ENCODE peak calls at places on chromosomes 6 and 20, in four cellular contexts. One of them, this sample, is unnamed.

GRCh38 chr6:122578961-122579360 is 31.2 kb upstream of the PKIB start:
- DNase-seq in HL-60: no peak
- DNase-seq in heart left ventricle: no peak
- DNase-seq in ovary: no peak
- DNase-seq in this sample: no peak

GRCh38 chr6:70739534-70739933 is 71.9 kb downstream of the SMAP1 start:
- DNase-seq in HL-60: no peak
- DNase-seq in heart left ventricle: no peak
- DNase-seq in ovary: no peak
- DNase-seq in this sample: no peak

GRCh38 chr6:139249387-139249786 is 42.4 kb downstream of the TXLNB start:
- DNase-seq in HL-60: no peak
- DNase-seq in heart left ventricle: no peak
- DNase-seq in ovary: no peak
- DNase-seq in this sample: no peak

GRCh38 chr20:33561981-33562601 is 72.2 kb downstream of the CBFA2T2 start:
- DNase-seq in HL-60: no peak
- DNase-seq in heart left ventricle: peak; percentile 72
- DNase-seq in ovary: peak; percentile 65
- DNase-seq in this sample: peak; percentile 51

GRCh38 chr20:36447101-36447500 is 94.2 kb upstream of the MYL9 start:
- DNase-seq in HL-60: no peak
- DNase-seq in heart left ventricle: no peak
- DNase-seq in ovary: no peak
- DNase-seq in this sample: peak; percentile 80

GRCh38 chr6:11926594-11927407 is 85.3 kb upstream of the HIVEP1 start:
- DNase-seq in HL-60: no peak
- DNase-seq in heart left ventricle: no peak
- DNase-seq in ovary: no peak
- DNase-seq in this sample: no peak

GRCh38 chr20:47733892-47734291 is 51.4 kb downstream of the SULF2 start:
- DNase-seq in HL-60: no peak
- DNase-seq in heart left ventricle: no peak
- DNase-seq in ovary: no peak
- DNase-seq in this sample: no peak

GRCh38 chr6:156676721-156677120 is 100.5 kb upstream of the ARID1B start:
- DNase-seq in HL-60: no peak
- DNase-seq in heart left ventricle: no peak
- DNase-seq in ovary: no peak
- DNase-seq in this sample: no peak

GRCh38 chr6:106692112-106692822 is 62.9 kb downstream of the QRSL1 start:
- DNase-seq in HL-60: no peak
- DNase-seq in heart left ventricle: no peak
- DNase-seq in ovary: no peak
- DNase-seq in this sample: peak; percentile 44

GRCh38 chr6:157223021-157223430 is 100.3 kb downstream of the TMEM242 start:
- DNase-seq in HL-60: no peak
- DNase-seq in heart left ventricle: no peak
- DNase-seq in ovary: no peak
- DNase-seq in this sample: no peak

GRCh38 chr6:30322527-30323501 is 3.9 kb upstream of the TRIM39 start:
- DNase-seq in HL-60: no peak
- DNase-seq in heart left ventricle: no peak
- DNase-seq in ovary: no peak
- DNase-seq in this sample: no peak

GRCh38 chr6:145028144-145028818 is 707.0 kb downstream of the EPM2A start:
- DNase-seq in HL-60: no peak
- DNase-seq in heart left ventricle: no peak
- DNase-seq in ovary: no peak
- DNase-seq in this sample: peak; percentile 69

GRCh38 chr20:54723723-54724122 is 248.3 kb downstream of the DOK5 start:
- DNase-seq in HL-60: no peak
- DNase-seq in heart left ventricle: no peak
- DNase-seq in ovary: no peak
- DNase-seq in this sample: no peak

GRCh38 chr6:79538481-79538971 is 1.3 kb upstream of the LCA5 start:
- DNase-seq in HL-60: no peak
- DNase-seq in heart left ventricle: no peak
- DNase-seq in ovary: no peak
- DNase-seq in this sample: peak; percentile 46

GRCh38 chr6:152232494-152233151 is 404.5 kb downstream of the SYNE1 start:
- DNase-seq in HL-60: no peak
- DNase-seq in heart left ventricle: peak; percentile 34
- DNase-seq in ovary: no peak
- DNase-seq in this sample: no peak

GRCh38 chr6:36852481-36853147 is 13.4 kb upstream of the CPNE5 start:
- DNase-seq in HL-60: no peak
- DNase-seq in heart left ventricle: no peak
- DNase-seq in ovary: no peak
- DNase-seq in this sample: peak; percentile 45

GRCh38 chr6:109255946-109256628 is 126.2 kb downstream of the CD164 start:
- DNase-seq in HL-60: no peak
- DNase-seq in heart left ventricle: no peak
- DNase-seq in ovary: no peak
- DNase-seq in this sample: no peak

GRCh38 chr6:108914235-108915022 is 66.2 kb downstream of the ARMC2 start:
- DNase-seq in HL-60: no peak
- DNase-seq in heart left ventricle: no peak
- DNase-seq in ovary: no peak
- DNase-seq in this sample: no peak

GRCh38 chr6:26233608-26234420 is 131.2 kb upstream of the BTN3A2 start:
- DNase-seq in HL-60: no peak
- DNase-seq in heart left ventricle: peak; percentile 39
- DNase-seq in ovary: no peak
- DNase-seq in this sample: peak; percentile 73

GRCh38 chr6:101887532-101887931 is 494.0 kb downstream of the GRIK2 start:
- DNase-seq in HL-60: no peak
- DNase-seq in heart left ventricle: no peak
- DNase-seq in ovary: no peak
- DNase-seq in this sample: no peak

GRCh38 chr6:98834060-98835031 is at the start of gene POU3F2:
- DNase-seq in HL-60: peak; percentile 38
- DNase-seq in heart left ventricle: peak; percentile 42
- DNase-seq in ovary: peak; percentile 88
- DNase-seq in this sample: peak; percentile 56

GRCh38 chr6:149213829-149214228 is 103.7 kb upstream of the TAB2 start:
- DNase-seq in HL-60: no peak
- DNase-seq in heart left ventricle: no peak
- DNase-seq in ovary: no peak
- DNase-seq in this sample: peak; percentile 36

GRCh38 chr6:52667572-52667971 is 3.3 kb upstream of the TMEM14A start:
- DNase-seq in HL-60: no peak
- DNase-seq in heart left ventricle: no peak
- DNase-seq in ovary: no peak
- DNase-seq in this sample: no peak

GRCh38 chr6:26020291-26020982 is 57.8 kb downstream of the TRIM38 start:
- DNase-seq in HL-60: peak; percentile 61
- DNase-seq in heart left ventricle: peak; percentile 87
- DNase-seq in ovary: peak; percentile 89
- DNase-seq in this sample: peak; percentile 78

DNA sequence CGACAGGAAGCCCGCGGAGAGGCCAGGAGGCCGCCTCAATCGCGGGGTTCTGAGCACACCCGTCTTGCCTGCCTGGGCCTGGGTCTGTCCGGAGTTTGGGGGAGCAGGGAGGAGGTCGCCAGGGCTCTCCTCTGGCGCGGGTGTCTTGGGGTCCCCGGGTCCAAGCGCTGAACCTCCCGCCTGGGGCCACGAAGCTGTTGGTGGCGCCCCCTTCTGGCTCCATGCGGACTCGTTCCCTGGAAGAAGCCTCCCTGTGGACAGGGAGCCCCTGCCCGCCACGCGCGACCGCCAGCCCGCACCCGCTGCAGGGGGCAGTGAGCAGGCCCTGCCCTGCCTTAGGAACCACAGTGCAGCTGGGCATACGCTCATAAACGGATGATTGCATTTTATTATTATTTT is 44.7 kb downstream of the MCUR1 start:
- DNase-seq in HL-60: no peak
- DNase-seq in heart left ventricle: no peak
- DNase-seq in ovary: no peak
- DNase-seq in this sample: no peak
- TF ChIP-seq CTCF in HL-60: no peak
- TF ChIP-seq CTCF in heart left ventricle: peak; percentile 11
- TF ChIP-seq CTCF in ovary: no peak
- TF ChIP-seq CTCF in this sample: peak; percentile 50

GRCh38 chr6:75124085-75124484 is 81.8 kb downstream of the COL12A1 start:
- DNase-seq in HL-60: no peak
- DNase-seq in heart left ventricle: no peak
- DNase-seq in ovary: no peak
- DNase-seq in this sample: no peak

GRCh38 chr6:75130784-75131183 is 75.1 kb downstream of the COL12A1 start:
- DNase-seq in HL-60: no peak
- DNase-seq in heart left ventricle: no peak
- DNase-seq in ovary: peak; percentile 61
- DNase-seq in this sample: no peak

GRCh38 chr6:75124983-75125382 is 80.9 kb downstream of the COL12A1 start:
- DNase-seq in HL-60: no peak
- DNase-seq in heart left ventricle: no peak
- DNase-seq in ovary: no peak
- DNase-seq in this sample: no peak

GRCh38 chr6:75126518-75126917 is 79.3 kb downstream of the COL12A1 start:
- DNase-seq in HL-60: no peak
- DNase-seq in heart left ventricle: no peak
- DNase-seq in ovary: no peak
- DNase-seq in this sample: no peak

DNA sequence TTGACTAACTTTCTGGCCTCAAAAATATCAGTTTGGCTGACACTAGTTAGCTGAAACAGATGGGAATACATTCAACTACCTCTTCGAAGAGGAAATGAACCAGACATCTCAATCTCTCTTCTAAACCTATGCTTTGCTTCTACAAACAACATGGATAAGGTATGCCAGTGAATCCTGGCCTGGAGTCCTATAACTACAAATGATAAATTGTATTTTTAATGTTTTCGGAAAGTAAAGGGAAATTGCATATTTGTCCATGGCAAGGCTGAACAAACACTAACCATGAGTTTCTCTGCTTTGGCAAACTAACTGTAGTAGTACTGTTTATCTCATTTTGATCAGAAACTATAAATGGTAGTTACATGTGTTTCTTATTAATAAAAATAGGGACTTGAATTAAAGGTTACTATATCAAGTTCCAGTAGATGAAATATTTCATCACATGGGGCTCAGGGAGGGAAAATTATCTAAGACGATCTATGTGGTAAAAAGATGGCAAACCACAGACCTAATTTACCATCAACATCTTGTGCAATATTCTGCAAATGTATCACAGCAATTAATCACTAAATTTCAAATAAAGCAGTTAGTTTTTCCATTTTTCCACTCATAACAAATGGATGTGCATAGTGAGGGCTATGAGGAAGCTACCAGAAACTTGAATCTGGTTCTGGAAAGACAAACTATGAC is 76.8 kb downstream of the COL12A1 start:
- DNase-seq in HL-60: no peak
- DNase-seq in heart left ventricle: no peak
- DNase-seq in ovary: no peak
- DNase-seq in this sample: no peak
- H3K27ac ChIP-seq in HL-60: no peak overlapping the region
- H3K27ac ChIP-seq in heart left ventricle: no peak overlapping the region
- H3K27ac ChIP-seq in ovary: no peak overlapping the region
- H3K27ac ChIP-seq in this sample: no peak overlapping the region

GRCh38 chr6:3830806-3831205 is 18.4 kb upstream of the FAM50B start:
- DNase-seq in HL-60: no peak
- DNase-seq in heart left ventricle: no peak
- DNase-seq in ovary: no peak
- DNase-seq in this sample: no peak

GRCh38 chr6:3838992-3839867 is 9.9 kb upstream of the FAM50B start:
- DNase-seq in HL-60: no peak
- DNase-seq in heart left ventricle: no peak
- DNase-seq in ovary: no peak
- DNase-seq in this sample: no peak

GRCh38 chr6:3831741-3832530 is 17.2 kb upstream of the FAM50B start:
- DNase-seq in HL-60: no peak
- DNase-seq in heart left ventricle: no peak
- DNase-seq in ovary: no peak
- DNase-seq in this sample: no peak

GRCh38 chr6:3837781-3838180 is 11.4 kb upstream of the FAM50B start:
- DNase-seq in HL-60: no peak
- DNase-seq in heart left ventricle: no peak
- DNase-seq in ovary: no peak
- DNase-seq in this sample: no peak

DNA sequence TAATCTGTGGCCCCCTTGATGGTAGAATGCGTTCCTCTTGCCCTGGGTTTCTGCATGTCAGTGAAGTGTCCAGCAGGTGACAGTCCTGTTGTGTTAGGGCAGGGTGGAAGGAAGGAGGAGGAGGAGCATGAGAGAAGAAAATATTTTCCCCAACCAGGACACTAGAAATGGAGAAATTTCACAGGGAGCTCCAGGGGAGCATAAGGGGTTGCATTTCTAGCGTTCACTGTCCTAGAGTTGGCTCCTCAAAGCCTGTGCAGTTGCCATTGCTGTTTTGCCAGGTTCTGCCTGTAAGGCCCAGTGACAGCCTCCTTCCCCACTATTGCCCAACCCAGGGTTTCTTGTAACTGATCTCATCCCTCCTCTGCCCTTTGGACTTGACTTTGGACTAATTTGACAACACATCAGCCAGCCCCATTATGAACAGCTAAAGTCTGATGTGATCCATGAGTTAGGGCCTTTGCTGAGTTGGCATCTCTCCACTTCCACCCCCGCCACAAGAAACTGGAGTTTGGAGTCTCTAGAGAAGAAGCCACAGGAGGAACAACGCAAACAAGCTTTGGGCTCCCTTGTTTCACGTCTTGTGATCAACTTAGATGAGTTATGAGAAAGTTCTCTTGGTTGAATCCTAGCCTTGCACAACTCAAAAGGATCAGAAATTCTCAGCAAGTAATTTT is 14.0 kb upstream of the FAM50B start:
- DNase-seq in HL-60: no peak
- DNase-seq in heart left ventricle: no peak
- DNase-seq in ovary: no peak
- DNase-seq in this sample: no peak
- TF ChIP-seq CTCF in HL-60: no peak
- TF ChIP-seq CTCF in heart left ventricle: no peak
- TF ChIP-seq CTCF in ovary: no peak
- TF ChIP-seq CTCF in this sample: no peak

GRCh38 chr6:128919831-128920230 is 36.9 kb downstream of the LAMA2 start:
- DNase-seq in HL-60: no peak
- DNase-seq in heart left ventricle: no peak
- DNase-seq in ovary: no peak
- DNase-seq in this sample: no peak

GRCh38 chr6:128919412-128919811 is 36.5 kb downstream of the LAMA2 start:
- DNase-seq in HL-60: no peak
- DNase-seq in heart left ventricle: no peak
- DNase-seq in ovary: no peak
- DNase-seq in this sample: no peak

GRCh38 chr6:128914051-128914450 is 31.1 kb downstream of the LAMA2 start:
- DNase-seq in HL-60: no peak
- DNase-seq in heart left ventricle: no peak
- DNase-seq in ovary: no peak
- DNase-seq in this sample: no peak

DNA sequence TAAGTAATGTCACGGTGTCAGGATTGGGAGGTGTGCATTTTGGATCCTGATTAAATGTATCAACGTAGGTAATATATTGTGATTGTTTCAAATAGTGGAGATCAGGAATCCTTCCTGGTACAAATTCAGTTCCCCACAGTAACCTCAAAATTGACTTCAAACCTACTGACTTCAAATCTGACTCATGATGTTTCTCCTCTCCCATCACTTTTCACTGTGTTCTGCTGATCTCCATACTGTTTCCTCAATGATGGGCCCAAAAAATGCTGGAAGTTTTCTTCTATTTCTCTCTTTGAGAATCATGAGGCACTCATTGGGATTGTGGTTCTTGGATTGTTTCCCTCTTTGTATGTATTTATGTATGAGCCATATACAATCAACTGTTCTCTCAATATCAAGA is 35.9 kb downstream of the LAMA2 start:
- DNase-seq in HL-60: no peak
- DNase-seq in heart left ventricle: no peak
- DNase-seq in ovary: no peak
- DNase-seq in this sample: no peak
- H3K27ac ChIP-seq in HL-60: no peak overlapping the region
- H3K27ac ChIP-seq in heart left ventricle: no peak overlapping the region
- H3K27ac ChIP-seq in ovary: no peak overlapping the region
- H3K27ac ChIP-seq in this sample: no peak overlapping the region